ENCODE peak calls at places on chromosomes 1 and 21, in ten cellular contexts. One of them, this sample, is unnamed.

GRCh38 chr1:207404849-207405525 is 49.1 kb upstream of the CR2 start:
- DNase-seq in heart right ventricle: no peak
- DNase-seq in IMR-90: peak
- DNase-seq in A549: peak
- DNase-seq in body of pancreas: no peak
- DNase-seq in brain microvascular endothelial cell: peak
- DNase-seq in astrocyte of the spinal cord: peak
- DNase-seq in A673: peak
- DNase-seq in PC-3: peak
- DNase-seq in breast epithelium: no peak
- DNase-seq in this sample: peak

GRCh38 chr1:201409440-201409839 is 10.3 kb upstream of the LAD1 start:
- DNase-seq in heart right ventricle: no peak
- DNase-seq in IMR-90: peak
- DNase-seq in A549: no peak
- DNase-seq in body of pancreas: no peak
- DNase-seq in brain microvascular endothelial cell: no peak
- DNase-seq in astrocyte of the spinal cord: no peak
- DNase-seq in A673: no peak
- DNase-seq in PC-3: no peak
- DNase-seq in breast epithelium: no peak
- DNase-seq in this sample: no peak

GRCh38 chr1:95042286-95042685 is 30.5 kb downstream of the ALG14 start:
- DNase-seq in heart right ventricle: peak
- DNase-seq in IMR-90: peak
- DNase-seq in A549: no peak
- DNase-seq in body of pancreas: no peak
- DNase-seq in brain microvascular endothelial cell: no peak
- DNase-seq in astrocyte of the spinal cord: no peak
- DNase-seq in A673: no peak
- DNase-seq in PC-3: no peak
- DNase-seq in breast epithelium: no peak
- DNase-seq in this sample: peak

GRCh38 chr1:200877839-200878551 is 5.2 kb downstream of the GPR25 start:
- DNase-seq in heart right ventricle: no peak
- DNase-seq in IMR-90: no peak
- DNase-seq in A549: no peak
- DNase-seq in body of pancreas: no peak
- DNase-seq in brain microvascular endothelial cell: no peak
- DNase-seq in astrocyte of the spinal cord: no peak
- DNase-seq in A673: no peak
- DNase-seq in PC-3: no peak
- DNase-seq in breast epithelium: no peak
- DNase-seq in this sample: no peak

GRCh38 chr1:203593723-203594122 is 32.9 kb upstream of the ATP2B4 start:
- DNase-seq in heart right ventricle: no peak
- DNase-seq in IMR-90: peak
- DNase-seq in A549: peak
- DNase-seq in body of pancreas: peak
- DNase-seq in brain microvascular endothelial cell: no peak
- DNase-seq in astrocyte of the spinal cord: no peak
- DNase-seq in A673: no peak
- DNase-seq in PC-3: peak
- DNase-seq in breast epithelium: no peak
- DNase-seq in this sample: no peak

GRCh38 chr21:37421306-37421705 is 54.7 kb downstream of the DYRK1A start:
- DNase-seq in heart right ventricle: no peak
- DNase-seq in IMR-90: no peak
- DNase-seq in A549: no peak
- DNase-seq in body of pancreas: no peak
- DNase-seq in brain microvascular endothelial cell: no peak
- DNase-seq in astrocyte of the spinal cord: no peak
- DNase-seq in A673: no peak
- DNase-seq in PC-3: no peak
- DNase-seq in breast epithelium: no peak
- DNase-seq in this sample: no peak

GRCh38 chr1:233668146-233668724 is 54.3 kb downstream of the KCNK1 start:
- DNase-seq in heart right ventricle: no peak
- DNase-seq in IMR-90: no peak
- DNase-seq in A549: no peak
- DNase-seq in body of pancreas: no peak
- DNase-seq in brain microvascular endothelial cell: no peak
- DNase-seq in astrocyte of the spinal cord: no peak
- DNase-seq in A673: no peak
- DNase-seq in PC-3: peak
- DNase-seq in breast epithelium: no peak
- DNase-seq in this sample: peak

GRCh38 chr1:14599173-14599754 is 779 bp downstream of the KAZN start:
- DNase-seq in heart right ventricle: no peak
- DNase-seq in IMR-90: no peak
- DNase-seq in A549: no peak
- DNase-seq in body of pancreas: no peak
- DNase-seq in brain microvascular endothelial cell: no peak
- DNase-seq in astrocyte of the spinal cord: no peak
- DNase-seq in A673: peak
- DNase-seq in PC-3: no peak
- DNase-seq in breast epithelium: no peak
- DNase-seq in this sample: no peak

GRCh38 chr1:27618341-27619067 is 14.6 kb upstream of the AHDC1 start:
- DNase-seq in heart right ventricle: no peak
- DNase-seq in IMR-90: no peak
- DNase-seq in A549: no peak
- DNase-seq in body of pancreas: no peak
- DNase-seq in brain microvascular endothelial cell: no peak
- DNase-seq in astrocyte of the spinal cord: no peak
- DNase-seq in A673: no peak
- DNase-seq in PC-3: no peak
- DNase-seq in breast epithelium: no peak
- DNase-seq in this sample: no peak

GRCh38 chr1:226674892-226675719 is 64.0 kb downstream of the ITPKB start:
- DNase-seq in heart right ventricle: peak
- DNase-seq in IMR-90: no peak
- DNase-seq in A549: no peak
- DNase-seq in body of pancreas: no peak
- DNase-seq in brain microvascular endothelial cell: no peak
- DNase-seq in astrocyte of the spinal cord: no peak
- DNase-seq in A673: no peak
- DNase-seq in PC-3: no peak
- DNase-seq in breast epithelium: no peak
- DNase-seq in this sample: no peak

GRCh38 chr1:114512595-114513280 is 1.7 kb upstream of the TRIM33 start:
- DNase-seq in heart right ventricle: no peak
- DNase-seq in IMR-90: no peak
- DNase-seq in A549: no peak
- DNase-seq in body of pancreas: no peak
- DNase-seq in brain microvascular endothelial cell: no peak
- DNase-seq in astrocyte of the spinal cord: no peak
- DNase-seq in A673: no peak
- DNase-seq in PC-3: no peak
- DNase-seq in breast epithelium: no peak
- DNase-seq in this sample: no peak

GRCh38 chr21:38899277-38899947 is 93.7 kb downstream of the ETS2 start:
- DNase-seq in heart right ventricle: no peak
- DNase-seq in IMR-90: no peak
- DNase-seq in A549: no peak
- DNase-seq in body of pancreas: no peak
- DNase-seq in brain microvascular endothelial cell: no peak
- DNase-seq in astrocyte of the spinal cord: no peak
- DNase-seq in A673: no peak
- DNase-seq in PC-3: no peak
- DNase-seq in breast epithelium: no peak
- DNase-seq in this sample: no peak

GRCh38 chr1:246181244-246181643 is 325.8 kb downstream of the SMYD3 start:
- DNase-seq in heart right ventricle: no peak
- DNase-seq in IMR-90: peak
- DNase-seq in A549: no peak
- DNase-seq in body of pancreas: no peak
- DNase-seq in brain microvascular endothelial cell: no peak
- DNase-seq in astrocyte of the spinal cord: no peak
- DNase-seq in A673: no peak
- DNase-seq in PC-3: no peak
- DNase-seq in breast epithelium: no peak
- DNase-seq in this sample: no peak

GRCh38 chr1:160776178-160776577 is 19.8 kb upstream of the LY9 start:
- DNase-seq in heart right ventricle: no peak
- DNase-seq in IMR-90: no peak
- DNase-seq in A549: no peak
- DNase-seq in body of pancreas: no peak
- DNase-seq in brain microvascular endothelial cell: no peak
- DNase-seq in astrocyte of the spinal cord: no peak
- DNase-seq in A673: no peak
- DNase-seq in PC-3: no peak
- DNase-seq in breast epithelium: no peak
- DNase-seq in this sample: no peak

GRCh38 chr21:36207577-36208320 is 51.1 kb downstream of the DOP1B start:
- DNase-seq in heart right ventricle: no peak
- DNase-seq in IMR-90: peak
- DNase-seq in A549: no peak
- DNase-seq in body of pancreas: no peak
- DNase-seq in brain microvascular endothelial cell: peak
- DNase-seq in astrocyte of the spinal cord: peak
- DNase-seq in A673: no peak
- DNase-seq in PC-3: peak
- DNase-seq in breast epithelium: no peak
- DNase-seq in this sample: peak

GRCh38 chr1:39842726-39843305 is 40.5 kb downstream of the TRIT1 start:
- DNase-seq in heart right ventricle: no peak
- DNase-seq in IMR-90: no peak
- DNase-seq in A549: no peak
- DNase-seq in body of pancreas: no peak
- DNase-seq in brain microvascular endothelial cell: no peak
- DNase-seq in astrocyte of the spinal cord: no peak
- DNase-seq in A673: no peak
- DNase-seq in PC-3: no peak
- DNase-seq in breast epithelium: no peak
- DNase-seq in this sample: no peak

GRCh38 chr21:14383596-14384210 is 757 bp upstream of the HSPA13 start:
- DNase-seq in heart right ventricle: no peak
- DNase-seq in IMR-90: peak
- DNase-seq in A549: peak
- DNase-seq in body of pancreas: no peak
- DNase-seq in brain microvascular endothelial cell: peak
- DNase-seq in astrocyte of the spinal cord: no peak
- DNase-seq in A673: peak
- DNase-seq in PC-3: no peak
- DNase-seq in breast epithelium: no peak
- DNase-seq in this sample: peak

DNA sequence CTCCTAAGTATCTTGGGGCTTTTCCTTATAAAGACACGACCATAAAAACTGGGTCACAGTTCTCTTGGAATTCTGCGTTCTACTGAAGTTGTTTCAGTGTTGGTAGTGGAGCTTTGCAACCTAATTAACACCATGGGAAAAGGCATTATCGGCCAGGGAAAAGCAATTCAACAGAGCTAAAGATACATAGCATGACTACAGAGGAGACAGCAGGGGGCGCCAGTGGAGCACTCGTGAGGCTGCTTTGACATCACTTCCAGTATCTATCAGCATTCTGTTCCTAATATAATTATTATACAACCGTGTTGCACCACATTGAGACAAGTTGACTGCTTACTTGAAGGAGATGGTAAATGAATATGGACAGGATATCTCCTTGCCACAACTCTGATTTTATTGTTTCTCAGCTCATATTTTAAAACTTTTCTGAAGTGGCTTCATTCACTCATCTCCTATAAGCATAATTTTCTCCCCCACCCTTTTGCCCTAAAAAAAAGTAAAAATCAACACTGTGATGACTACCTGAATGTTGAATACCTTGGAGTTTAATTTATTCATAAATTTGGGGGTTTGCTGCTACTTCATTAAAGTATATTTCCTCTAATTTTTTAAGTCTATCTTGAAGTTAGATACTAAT is 39.4 kb downstream of the ZP4 start:
- DNase-seq in heart right ventricle: no peak
- DNase-seq in IMR-90: peak
- DNase-seq in A549: peak
- DNase-seq in body of pancreas: peak
- DNase-seq in brain microvascular endothelial cell: peak
- DNase-seq in astrocyte of the spinal cord: peak
- DNase-seq in A673: peak
- DNase-seq in PC-3: peak
- DNase-seq in breast epithelium: no peak
- DNase-seq in this sample: peak
- TF ChIP-seq CTCF in heart right ventricle: no peak
- TF ChIP-seq CTCF in IMR-90: peak
- TF ChIP-seq CTCF in A549: peak
- TF ChIP-seq CTCF in body of pancreas: peak
- TF ChIP-seq CTCF in brain microvascular endothelial cell: peak
- TF ChIP-seq CTCF in astrocyte of the spinal cord: peak
- TF ChIP-seq CTCF in A673: peak
- TF ChIP-seq CTCF in PC-3: peak
- TF ChIP-seq CTCF in breast epithelium: no peak
- TF ChIP-seq CTCF in this sample: peak

GRCh38 chr1:89894210-89894668 is 73.4 kb downstream of the LRRC8D start:
- DNase-seq in heart right ventricle: no peak
- DNase-seq in IMR-90: peak
- DNase-seq in A549: peak
- DNase-seq in body of pancreas: no peak
- DNase-seq in brain microvascular endothelial cell: peak
- DNase-seq in astrocyte of the spinal cord: peak
- DNase-seq in A673: peak
- DNase-seq in PC-3: peak
- DNase-seq in breast epithelium: no peak
- DNase-seq in this sample: peak
- H3K4me3 ChIP-seq in heart right ventricle: no peak
- H3K4me3 ChIP-seq in IMR-90: no peak
- H3K4me3 ChIP-seq in A549: no peak
- H3K4me3 ChIP-seq in body of pancreas: no peak
- H3K4me3 ChIP-seq in brain microvascular endothelial cell: no peak
- H3K4me3 ChIP-seq in astrocyte of the spinal cord: no peak
- H3K4me3 ChIP-seq in A673: no peak
- H3K4me3 ChIP-seq in PC-3: no peak
- H3K4me3 ChIP-seq in breast epithelium: no peak
- H3K4me3 ChIP-seq in this sample: no peak

DNA sequence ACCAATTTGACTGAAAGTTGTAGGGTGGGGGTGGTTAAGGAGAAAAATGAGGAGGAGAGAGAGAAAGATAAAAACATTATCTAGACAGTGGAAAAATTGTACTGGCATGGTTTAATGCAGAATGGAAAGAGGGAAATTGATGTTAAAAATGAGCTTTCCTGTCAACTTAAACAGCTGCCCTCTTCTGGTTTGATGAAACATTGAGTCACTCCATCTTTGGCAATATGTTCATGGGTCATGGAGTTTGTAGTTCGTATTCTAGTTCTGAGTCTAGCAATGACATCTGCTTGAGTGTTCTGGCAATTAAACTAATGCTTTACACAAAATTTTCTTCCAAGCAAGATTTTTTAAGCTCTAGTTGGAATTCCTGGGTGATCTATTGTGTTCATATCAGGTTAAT is 9.6 kb downstream of the ZNF648 start:
- DNase-seq in heart right ventricle: no peak
- DNase-seq in IMR-90: no peak
- DNase-seq in A549: no peak
- DNase-seq in body of pancreas: no peak
- DNase-seq in brain microvascular endothelial cell: no peak
- DNase-seq in astrocyte of the spinal cord: no peak
- DNase-seq in A673: no peak
- DNase-seq in PC-3: no peak
- DNase-seq in breast epithelium: no peak
- DNase-seq in this sample: peak
- TF ChIP-seq CTCF in heart right ventricle: no peak
- TF ChIP-seq CTCF in IMR-90: no peak
- TF ChIP-seq CTCF in A549: no peak
- TF ChIP-seq CTCF in body of pancreas: no peak
- TF ChIP-seq CTCF in brain microvascular endothelial cell: no peak
- TF ChIP-seq CTCF in astrocyte of the spinal cord: no peak
- TF ChIP-seq CTCF in A673: no peak
- TF ChIP-seq CTCF in PC-3: no peak
- TF ChIP-seq CTCF in breast epithelium: no peak
- TF ChIP-seq CTCF in this sample: peak

GRCh38 chr1:36486436-36487335 is 4.0 kb upstream of the CSF3R start:
- DNase-seq in heart right ventricle: peak
- DNase-seq in IMR-90: no peak
- DNase-seq in A549: peak
- DNase-seq in body of pancreas: peak
- DNase-seq in brain microvascular endothelial cell: no peak
- DNase-seq in astrocyte of the spinal cord: no peak
- DNase-seq in A673: no peak
- DNase-seq in PC-3: peak
- DNase-seq in breast epithelium: peak
- DNase-seq in this sample: no peak
- H3K4me3 ChIP-seq in heart right ventricle: no peak
- H3K4me3 ChIP-seq in IMR-90: no peak
- H3K4me3 ChIP-seq in A549: no peak
- H3K4me3 ChIP-seq in body of pancreas: no peak
- H3K4me3 ChIP-seq in brain microvascular endothelial cell: no peak
- H3K4me3 ChIP-seq in astrocyte of the spinal cord: no peak
- H3K4me3 ChIP-seq in A673: no peak
- H3K4me3 ChIP-seq in PC-3: peak
- H3K4me3 ChIP-seq in breast epithelium: no peak
- H3K4me3 ChIP-seq in this sample: no peak